ENCODE peak calls at places on chromosomes 3 and 15, in eight cellular contexts. One of them, this sample, is unnamed.
A peak's percentile ranks its signal among the peaks of the same experiment; 100 is the strongest.

GRCh38 chr3:161031134-161031533 is 74.0 kb downstream of the B3GALNT1 start:
- DNase-seq in GM23248: no peak
- DNase-seq in NCI-H1092: no peak
- DNase-seq in naive thymus-derived CD8-positive, alpha-beta T cell: no peak
- DNase-seq in fibroblast of mammary gland: no peak
- DNase-seq in effector CD4-positive, alpha-beta T cell: no peak
- DNase-seq in occipital lobe: no peak
- DNase-seq in stimulated activated CD8-positive, alpha-beta memory T cell treated with anti-CD3 and anti-CD28 coated beads, Interleukin-4, amount 100 ng/mL, for 4 hours: no peak
- DNase-seq in this sample: peak; percentile 2

GRCh38 chr3:13647314-13648059 is 98.6 kb downstream of the FBLN2 start:
- DNase-seq in GM23248: peak; percentile 92
- DNase-seq in NCI-H1092: no peak
- DNase-seq in naive thymus-derived CD8-positive, alpha-beta T cell: no peak
- DNase-seq in fibroblast of mammary gland: peak; percentile 67
- DNase-seq in effector CD4-positive, alpha-beta T cell: no peak
- DNase-seq in occipital lobe: no peak
- DNase-seq in stimulated activated CD8-positive, alpha-beta memory T cell treated with anti-CD3 and anti-CD28 coated beads, Interleukin-4, amount 100 ng/mL, for 4 hours: no peak
- DNase-seq in this sample: peak; percentile 23

GRCh38 chr3:100044369-100044768 is 69.9 kb downstream of the FILIP1L start:
- DNase-seq in GM23248: no peak
- DNase-seq in NCI-H1092: no peak
- DNase-seq in naive thymus-derived CD8-positive, alpha-beta T cell: no peak
- DNase-seq in fibroblast of mammary gland: no peak
- DNase-seq in effector CD4-positive, alpha-beta T cell: no peak
- DNase-seq in occipital lobe: no peak
- DNase-seq in stimulated activated CD8-positive, alpha-beta memory T cell treated with anti-CD3 and anti-CD28 coated beads, Interleukin-4, amount 100 ng/mL, for 4 hours: no peak
- DNase-seq in this sample: no peak

GRCh38 chr15:29570121-29570930 is 251.9 kb downstream of the TJP1 start:
- DNase-seq in GM23248: peak; percentile 43
- DNase-seq in NCI-H1092: no peak
- DNase-seq in naive thymus-derived CD8-positive, alpha-beta T cell: no peak
- DNase-seq in fibroblast of mammary gland: no peak
- DNase-seq in effector CD4-positive, alpha-beta T cell: no peak
- DNase-seq in occipital lobe: no peak
- DNase-seq in stimulated activated CD8-positive, alpha-beta memory T cell treated with anti-CD3 and anti-CD28 coated beads, Interleukin-4, amount 100 ng/mL, for 4 hours: no peak
- DNase-seq in this sample: no peak

GRCh38 chr3:71903141-71903540 is 118.2 kb upstream of the PROK2 start:
- DNase-seq in GM23248: peak; percentile 12
- DNase-seq in NCI-H1092: no peak
- DNase-seq in naive thymus-derived CD8-positive, alpha-beta T cell: no peak
- DNase-seq in fibroblast of mammary gland: peak; percentile 23
- DNase-seq in effector CD4-positive, alpha-beta T cell: no peak
- DNase-seq in occipital lobe: no peak
- DNase-seq in stimulated activated CD8-positive, alpha-beta memory T cell treated with anti-CD3 and anti-CD28 coated beads, Interleukin-4, amount 100 ng/mL, for 4 hours: no peak
- DNase-seq in this sample: peak; percentile 17

GRCh38 chr15:29066848-29067247 is 181.1 kb downstream of the APBA2 start:
- DNase-seq in GM23248: no peak
- DNase-seq in NCI-H1092: no peak
- DNase-seq in naive thymus-derived CD8-positive, alpha-beta T cell: no peak
- DNase-seq in fibroblast of mammary gland: no peak
- DNase-seq in effector CD4-positive, alpha-beta T cell: no peak
- DNase-seq in occipital lobe: no peak
- DNase-seq in stimulated activated CD8-positive, alpha-beta memory T cell treated with anti-CD3 and anti-CD28 coated beads, Interleukin-4, amount 100 ng/mL, for 4 hours: no peak
- DNase-seq in this sample: no peak

GRCh38 chr3:112759681-112760080 is 87.0 kb downstream of the CD200R1L start:
- DNase-seq in GM23248: no peak
- DNase-seq in NCI-H1092: peak; percentile 58
- DNase-seq in naive thymus-derived CD8-positive, alpha-beta T cell: no peak
- DNase-seq in fibroblast of mammary gland: no peak
- DNase-seq in effector CD4-positive, alpha-beta T cell: no peak
- DNase-seq in occipital lobe: no peak
- DNase-seq in stimulated activated CD8-positive, alpha-beta memory T cell treated with anti-CD3 and anti-CD28 coated beads, Interleukin-4, amount 100 ng/mL, for 4 hours: no peak
- DNase-seq in this sample: no peak

GRCh38 chr3:7695067-7695466 is 806.6 kb upstream of the LMCD1 start:
- DNase-seq in GM23248: no peak
- DNase-seq in NCI-H1092: no peak
- DNase-seq in naive thymus-derived CD8-positive, alpha-beta T cell: no peak
- DNase-seq in fibroblast of mammary gland: no peak
- DNase-seq in effector CD4-positive, alpha-beta T cell: no peak
- DNase-seq in occipital lobe: no peak
- DNase-seq in stimulated activated CD8-positive, alpha-beta memory T cell treated with anti-CD3 and anti-CD28 coated beads, Interleukin-4, amount 100 ng/mL, for 4 hours: no peak
- DNase-seq in this sample: peak; percentile 8

GRCh38 chr3:81303326-81303725 is 458.1 kb downstream of the GBE1 start:
- DNase-seq in GM23248: no peak
- DNase-seq in NCI-H1092: no peak
- DNase-seq in naive thymus-derived CD8-positive, alpha-beta T cell: no peak
- DNase-seq in fibroblast of mammary gland: no peak
- DNase-seq in effector CD4-positive, alpha-beta T cell: no peak
- DNase-seq in occipital lobe: no peak
- DNase-seq in stimulated activated CD8-positive, alpha-beta memory T cell treated with anti-CD3 and anti-CD28 coated beads, Interleukin-4, amount 100 ng/mL, for 4 hours: no peak
- DNase-seq in this sample: no peak

GRCh38 chr3:102643546-102643945 is 208.7 kb downstream of the ZPLD1 start:
- DNase-seq in GM23248: no peak
- DNase-seq in NCI-H1092: no peak
- DNase-seq in naive thymus-derived CD8-positive, alpha-beta T cell: no peak
- DNase-seq in fibroblast of mammary gland: no peak
- DNase-seq in effector CD4-positive, alpha-beta T cell: no peak
- DNase-seq in occipital lobe: no peak
- DNase-seq in stimulated activated CD8-positive, alpha-beta memory T cell treated with anti-CD3 and anti-CD28 coated beads, Interleukin-4, amount 100 ng/mL, for 4 hours: no peak
- DNase-seq in this sample: no peak

GRCh38 chr3:140128217-140129137 is 193.5 kb downstream of the CLSTN2 start:
- DNase-seq in GM23248: peak; percentile 61
- DNase-seq in NCI-H1092: peak; percentile 21
- DNase-seq in naive thymus-derived CD8-positive, alpha-beta T cell: no peak
- DNase-seq in fibroblast of mammary gland: peak; percentile 19
- DNase-seq in effector CD4-positive, alpha-beta T cell: no peak
- DNase-seq in occipital lobe: no peak
- DNase-seq in stimulated activated CD8-positive, alpha-beta memory T cell treated with anti-CD3 and anti-CD28 coated beads, Interleukin-4, amount 100 ng/mL, for 4 hours: no peak
- DNase-seq in this sample: peak; percentile 26

GRCh38 chr3:42752961-42753360 is 20.1 kb downstream of the CCDC13 start:
- DNase-seq in GM23248: no peak
- DNase-seq in NCI-H1092: no peak
- DNase-seq in naive thymus-derived CD8-positive, alpha-beta T cell: no peak
- DNase-seq in fibroblast of mammary gland: no peak
- DNase-seq in effector CD4-positive, alpha-beta T cell: no peak
- DNase-seq in occipital lobe: no peak
- DNase-seq in stimulated activated CD8-positive, alpha-beta memory T cell treated with anti-CD3 and anti-CD28 coated beads, Interleukin-4, amount 100 ng/mL, for 4 hours: no peak
- DNase-seq in this sample: no peak

GRCh38 chr3:141686477-141687280 is 51.4 kb upstream of the RNF7 start:
- DNase-seq in GM23248: peak; percentile 82
- DNase-seq in NCI-H1092: peak; percentile 20
- DNase-seq in naive thymus-derived CD8-positive, alpha-beta T cell: peak; percentile 11
- DNase-seq in fibroblast of mammary gland: peak; percentile 84
- DNase-seq in effector CD4-positive, alpha-beta T cell: no peak
- DNase-seq in occipital lobe: peak; percentile 66
- DNase-seq in stimulated activated CD8-positive, alpha-beta memory T cell treated with anti-CD3 and anti-CD28 coated beads, Interleukin-4, amount 100 ng/mL, for 4 hours: no peak
- DNase-seq in this sample: peak; percentile 80